ENCODE peak calls at places on chromosomes 6 and 20, in four cellular contexts. T is uterus; N is AG08396; D is activated naive CD8-positive, alpha-beta T cell treated with anti-CD3 and anti-CD28 coated beads, Interleukin-2, amount 50 U/mL, for 24 hours. P is an unnamed sample.

GRCh38 chr20:1943267-1944002 is 48.2 kb downstream of the SIRPA start:
- DNase-seq in T (no peak), N (no peak), D (no peak), P (no peak)

GRCh38 chr6:39295538-39295937 is 18.7 kb downstream of the KCNK17 start:
- DNase-seq in T (no peak), N (no peak), D (no peak), P (no peak)

GRCh38 chr20:5845686-5846651 is 95.8 kb downstream of the SHLD1 start:
- DNase-seq in T (no peak), N (no peak), D (no peak), P (no peak)

GRCh38 chr6:147381734-147382133 is 126.8 kb upstream of the SAMD5 start:
- DNase-seq in T (no peak), N (peak), D (no peak), P (no peak)

GRCh38 chr6:161107779-161108380 is 116.3 kb downstream of the MAP3K4 start:
- DNase-seq in T (no peak), N (no peak), D (no peak), P (no peak)

GRCh38 chr20:34164569-34164968 is 52.5 kb upstream of the EIF2S2 start:
- DNase-seq in T (no peak), N (no peak), D (no peak), P (no peak)

GRCh38 chr6:167920165-167920564 is 77.3 kb upstream of the KIF25 start:
- DNase-seq in T (no peak), N (no peak), D (no peak), P (no peak)

GRCh38 chr6:133093957-133094356 is 147.2 kb upstream of the EYA4 start:
- DNase-seq in T (no peak), N (no peak), D (no peak), P (no peak)

GRCh38 chr20:36084897-36085617 is 69.5 kb upstream of the EPB41L1 start:
- DNase-seq in T (no peak), N (no peak), D (no peak), P (no peak)

GRCh38 chr6:135434095-135434494 is 63.4 kb downstream of the AHI1 start:
- DNase-seq in T (no peak), N (no peak), D (no peak), P (no peak)

GRCh38 chr6:90611543-90611864 is 24.6 kb upstream of the MAP3K7 start:
- DNase-seq in T (no peak), N (no peak), D (no peak), P (no peak)

P was measured in effector memory CD8-positive, alpha-beta T cell.